ENCODE peak calls at places on chromosome 2, in six cellular contexts. One of them, this sample, is unnamed. For H3K4me1 and H3K36me3, the result is how much of the 10 kb centered on the place peaks cover.

GRCh38 chr2:146523218-146523617 is 1321.6 kb upstream of the ACVR2A start:
- DNase-seq in pancreas: no peak
- DNase-seq in HepG2: no peak
- DNase-seq in OCI-LY7: peak
- DNase-seq in kidney: no peak
- DNase-seq in left ventricle myocardium inferior: no peak
- DNase-seq in this sample: no peak

GRCh38 chr2:147937744-147938349 is 82.7 kb downstream of the ORC4 start:
- DNase-seq in pancreas: no peak
- DNase-seq in HepG2: peak
- DNase-seq in OCI-LY7: peak
- DNase-seq in kidney: no peak
- DNase-seq in left ventricle myocardium inferior: no peak
- DNase-seq in this sample: no peak

GRCh38 chr2:204360218-204361007 is 184.9 kb upstream of the PARD3B start:
- DNase-seq in pancreas: no peak
- DNase-seq in HepG2: no peak
- DNase-seq in OCI-LY7: no peak
- DNase-seq in kidney: no peak
- DNase-seq in left ventricle myocardium inferior: no peak
- DNase-seq in this sample: no peak

GRCh38 chr2:8999802-9000201 is 3.7 kb downstream of the MBOAT2 start:
- DNase-seq in pancreas: no peak
- DNase-seq in HepG2: no peak
- DNase-seq in OCI-LY7: no peak
- DNase-seq in kidney: no peak
- DNase-seq in left ventricle myocardium inferior: no peak
- DNase-seq in this sample: no peak

GRCh38 chr2:74762789-74763188 is 71.1 kb upstream of the HK2 start:
- DNase-seq in pancreas: no peak
- DNase-seq in HepG2: peak
- DNase-seq in OCI-LY7: peak
- DNase-seq in kidney: no peak
- DNase-seq in left ventricle myocardium inferior: no peak
- DNase-seq in this sample: no peak

GRCh38 chr2:179859523-179859922 is 1.9 kb downstream of the ZNF385B start:
- DNase-seq in pancreas: no peak
- DNase-seq in HepG2: no peak
- DNase-seq in OCI-LY7: no peak
- DNase-seq in kidney: no peak
- DNase-seq in left ventricle myocardium inferior: no peak
- DNase-seq in this sample: no peak

GRCh38 chr2:101427240-101427639 is 39.9 kb upstream of the CREG2 start:
- DNase-seq in pancreas: no peak
- DNase-seq in HepG2: no peak
- DNase-seq in OCI-LY7: no peak
- DNase-seq in kidney: no peak
- DNase-seq in left ventricle myocardium inferior: no peak
- DNase-seq in this sample: no peak

GRCh38 chr2:228827056-228827455 is 444.0 kb downstream of the PID1 start:
- DNase-seq in pancreas: no peak
- DNase-seq in HepG2: no peak
- DNase-seq in OCI-LY7: no peak
- DNase-seq in kidney: no peak
- DNase-seq in left ventricle myocardium inferior: no peak
- DNase-seq in this sample: no peak

GRCh38 chr2:38439807-38440300 is 62.8 kb upstream of the ATL2 start:
- DNase-seq in pancreas: no peak
- DNase-seq in HepG2: no peak
- DNase-seq in OCI-LY7: no peak
- DNase-seq in kidney: no peak
- DNase-seq in left ventricle myocardium inferior: no peak
- DNase-seq in this sample: no peak

GRCh38 chr2:149004836-149005235 is 33.7 kb upstream of the LYPD6B start:
- DNase-seq in pancreas: no peak
- DNase-seq in HepG2: no peak
- DNase-seq in OCI-LY7: no peak
- DNase-seq in kidney: no peak
- DNase-seq in left ventricle myocardium inferior: no peak
- DNase-seq in this sample: no peak

GRCh38 chr2:191165190-191165643 is 14.4 kb upstream of the STAT4 start:
- DNase-seq in pancreas: no peak
- DNase-seq in HepG2: peak
- DNase-seq in OCI-LY7: peak
- DNase-seq in kidney: no peak
- DNase-seq in left ventricle myocardium inferior: no peak
- DNase-seq in this sample: no peak

GRCh38 chr2:160401895-160402294 is 91.7 kb downstream of the RBMS1 start:
- DNase-seq in pancreas: no peak
- DNase-seq in HepG2: no peak
- DNase-seq in OCI-LY7: no peak
- DNase-seq in kidney: no peak
- DNase-seq in left ventricle myocardium inferior: no peak
- DNase-seq in this sample: no peak

GRCh38 chr2:160402498-160402897 is 91.1 kb downstream of the RBMS1 start:
- DNase-seq in pancreas: no peak
- DNase-seq in HepG2: no peak
- DNase-seq in OCI-LY7: no peak
- DNase-seq in kidney: no peak
- DNase-seq in left ventricle myocardium inferior: no peak
- DNase-seq in this sample: no peak

GRCh38 chr2:160405077-160405865 is 88.3 kb downstream of the RBMS1 start:
- DNase-seq in pancreas: no peak
- DNase-seq in HepG2: no peak
- DNase-seq in OCI-LY7: no peak
- DNase-seq in kidney: no peak
- DNase-seq in left ventricle myocardium inferior: no peak
- DNase-seq in this sample: no peak

GRCh38 chr2:160399880-160400279 is 93.7 kb downstream of the RBMS1 start:
- DNase-seq in pancreas: no peak
- DNase-seq in HepG2: no peak
- DNase-seq in OCI-LY7: no peak
- DNase-seq in kidney: no peak
- DNase-seq in left ventricle myocardium inferior: no peak
- DNase-seq in this sample: no peak

GRCh38 chr2:160402997-160403979 is 90.3 kb downstream of the RBMS1 start:
- DNase-seq in pancreas: no peak
- DNase-seq in HepG2: no peak
- DNase-seq in OCI-LY7: no peak
- DNase-seq in kidney: no peak
- DNase-seq in left ventricle myocardium inferior: no peak
- DNase-seq in this sample: no peak
- H3K4me1 ChIP-seq in pancreas: under half
- H3K4me1 ChIP-seq in HepG2: under half
- H3K4me1 ChIP-seq in OCI-LY7: half or more
- H3K4me1 ChIP-seq in kidney: under half
- H3K4me1 ChIP-seq in left ventricle myocardium inferior: half or more
- H3K4me1 ChIP-seq in this sample: half or more

DNA sequence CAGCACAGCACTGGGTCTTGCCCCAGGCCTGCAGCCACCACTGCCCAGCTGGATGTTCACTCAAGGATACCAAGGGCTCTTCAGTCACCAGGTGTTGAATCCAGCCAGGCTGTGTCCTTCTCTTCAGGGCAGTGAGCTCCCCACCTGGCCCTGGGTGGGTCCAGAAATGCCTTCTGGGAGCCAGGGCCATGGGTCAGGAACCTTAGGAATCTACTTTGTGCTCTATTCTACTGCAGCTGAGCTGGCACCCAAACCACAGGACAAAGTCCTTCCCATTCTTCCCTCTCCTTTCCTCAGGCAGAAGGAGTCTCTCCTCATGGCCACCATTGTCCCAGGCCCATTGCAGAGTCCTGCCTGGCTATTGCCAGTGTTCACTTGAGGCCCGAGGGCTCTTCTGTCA is 13.0 kb downstream of the STRADB start:
- DNase-seq in pancreas: no peak
- DNase-seq in HepG2: no peak
- DNase-seq in OCI-LY7: no peak
- DNase-seq in kidney: no peak
- DNase-seq in left ventricle myocardium inferior: no peak
- DNase-seq in this sample: no peak
- H3K36me3 ChIP-seq in pancreas: under half
- H3K36me3 ChIP-seq in HepG2: under half
- H3K36me3 ChIP-seq in OCI-LY7: under half
- H3K36me3 ChIP-seq in kidney: under half
- H3K36me3 ChIP-seq in left ventricle myocardium inferior: half or more
- H3K36me3 ChIP-seq in this sample: under half

GRCh38 chr2:21072477-21073242 is 28.8 kb upstream of the APOB start:
- DNase-seq in pancreas: no peak
- DNase-seq in HepG2: peak
- DNase-seq in OCI-LY7: no peak
- DNase-seq in kidney: no peak
- DNase-seq in left ventricle myocardium inferior: no peak
- DNase-seq in this sample: no peak

GRCh38 chr2:21067863-21068537 is 24.1 kb upstream of the APOB start:
- DNase-seq in pancreas: no peak
- DNase-seq in HepG2: peak
- DNase-seq in OCI-LY7: no peak
- DNase-seq in kidney: no peak
- DNase-seq in left ventricle myocardium inferior: no peak
- DNase-seq in this sample: no peak

GRCh38 chr2:21070322-21071257 is 26.7 kb upstream of the APOB start:
- DNase-seq in pancreas: no peak
- DNase-seq in HepG2: peak
- DNase-seq in OCI-LY7: no peak
- DNase-seq in kidney: no peak
- DNase-seq in left ventricle myocardium inferior: no peak
- DNase-seq in this sample: no peak

GRCh38 chr2:21067125-21067524 is 23.3 kb upstream of the APOB start:
- DNase-seq in pancreas: no peak
- DNase-seq in HepG2: peak
- DNase-seq in OCI-LY7: no peak
- DNase-seq in kidney: no peak
- DNase-seq in left ventricle myocardium inferior: no peak
- DNase-seq in this sample: no peak

GRCh38 chr2:21069746-21070145 is 25.9 kb upstream of the APOB start:
- DNase-seq in pancreas: no peak
- DNase-seq in HepG2: no peak
- DNase-seq in OCI-LY7: no peak
- DNase-seq in kidney: no peak
- DNase-seq in left ventricle myocardium inferior: no peak
- DNase-seq in this sample: no peak
- H3K4me1 ChIP-seq in pancreas: under half
- H3K4me1 ChIP-seq in HepG2: half or more
- H3K4me1 ChIP-seq in OCI-LY7: under half
- H3K4me1 ChIP-seq in kidney: under half
- H3K4me1 ChIP-seq in left ventricle myocardium inferior: under half
- H3K4me1 ChIP-seq in this sample: under half

GRCh38 chr2:241258505-241259160 is 56.8 kb downstream of the HDLBP start:
- DNase-seq in pancreas: no peak
- DNase-seq in HepG2: no peak
- DNase-seq in OCI-LY7: no peak
- DNase-seq in kidney: no peak
- DNase-seq in left ventricle myocardium inferior: no peak
- DNase-seq in this sample: no peak
- H3K36me3 ChIP-seq in pancreas: half or more
- H3K36me3 ChIP-seq in HepG2: half or more
- H3K36me3 ChIP-seq in OCI-LY7: half or more
- H3K36me3 ChIP-seq in kidney: half or more
- H3K36me3 ChIP-seq in left ventricle myocardium inferior: half or more
- H3K36me3 ChIP-seq in this sample: half or more

GRCh38 chr2:218890369-218890768 is 9.7 kb downstream of the WNT10A start:
- DNase-seq in pancreas: no peak
- DNase-seq in HepG2: no peak
- DNase-seq in OCI-LY7: no peak
- DNase-seq in kidney: peak
- DNase-seq in left ventricle myocardium inferior: no peak
- DNase-seq in this sample: no peak
- H3K4me1 ChIP-seq in pancreas: under half
- H3K4me1 ChIP-seq in HepG2: under half
- H3K4me1 ChIP-seq in OCI-LY7: half or more
- H3K4me1 ChIP-seq in kidney: under half
- H3K4me1 ChIP-seq in left ventricle myocardium inferior: under half
- H3K4me1 ChIP-seq in this sample: under half

DNA sequence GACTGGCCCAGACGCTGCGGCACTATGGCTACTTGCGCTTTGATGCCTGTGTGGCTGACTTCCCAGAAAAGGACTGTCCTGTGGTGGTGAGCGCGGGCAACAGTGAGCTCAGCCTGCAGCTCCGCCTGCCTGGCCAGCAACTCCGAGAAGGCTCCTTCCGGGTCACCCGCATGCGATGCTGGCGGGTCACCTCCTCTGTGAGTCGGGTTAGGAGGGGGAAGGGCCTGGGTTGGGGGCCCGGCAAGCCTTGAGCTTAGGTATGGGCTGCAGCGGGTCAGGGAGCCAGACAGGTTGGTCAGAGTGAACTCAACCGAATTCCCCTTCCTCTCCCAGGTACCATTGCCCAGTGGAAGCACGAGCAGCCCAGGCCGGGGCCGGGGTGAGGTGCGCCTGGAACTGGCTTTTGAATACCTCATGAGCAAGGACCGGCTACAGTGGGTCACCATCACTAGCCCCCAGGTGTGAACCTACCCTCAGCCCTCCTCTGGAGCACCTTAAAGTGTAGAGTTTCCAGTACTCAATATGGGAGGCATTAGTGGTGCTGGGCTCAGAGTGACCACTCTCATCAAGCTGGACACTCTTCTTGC is 4.9 kb downstream of the ZNF513 start:
- DNase-seq in pancreas: no peak
- DNase-seq in HepG2: no peak
- DNase-seq in OCI-LY7: no peak
- DNase-seq in kidney: no peak
- DNase-seq in left ventricle myocardium inferior: no peak
- DNase-seq in this sample: peak
- H3K36me3 ChIP-seq in pancreas: under half
- H3K36me3 ChIP-seq in HepG2: half or more
- H3K36me3 ChIP-seq in OCI-LY7: half or more
- H3K36me3 ChIP-seq in kidney: under half
- H3K36me3 ChIP-seq in left ventricle myocardium inferior: half or more
- H3K36me3 ChIP-seq in this sample: half or more

GRCh38 chr2:55116598-55116964 is 66.3 kb upstream of the RTN4 start:
- DNase-seq in pancreas: no peak
- DNase-seq in HepG2: no peak
- DNase-seq in OCI-LY7: no peak
- DNase-seq in kidney: no peak
- DNase-seq in left ventricle myocardium inferior: no peak
- DNase-seq in this sample: no peak
- H3K4me1 ChIP-seq in pancreas: under half
- H3K4me1 ChIP-seq in HepG2: under half
- H3K4me1 ChIP-seq in OCI-LY7: under half
- H3K4me1 ChIP-seq in kidney: under half
- H3K4me1 ChIP-seq in left ventricle myocardium inferior: half or more
- H3K4me1 ChIP-seq in this sample: under half

This sample was measured in spleen.